ENCODE peak calls at places on chromosomes 12 and 14, in ten cellular contexts. P, F, Z, H, D, C, Y, O, J and A are unnamed samples.

GRCh38 chr12:128983371-128983770 is 130.1 kb downstream of the GLT1D1 start:
- DNase-seq in F (no peak), D (no peak), J (no peak), P (no peak), C (no peak), Z (no peak), H (no peak), O (no peak), Y (no peak), A (no peak)

GRCh38 chr14:71626281-71626835 is 305.9 kb upstream of the RGS6 start:
- DNase-seq in O (no peak), H (no peak), C (no peak), J (no peak), Y (peak), D (no peak), P (no peak), F (no peak), Z (no peak), A (no peak)

GRCh38 chr14:101028971-101029667 is 125.6 kb upstream of the RTL1 start:
- DNase-seq in D (no peak), Y (no peak), Z (no peak), J (no peak), C (no peak), O (peak), F (no peak), P (no peak), H (no peak), A (peak)

GRCh38 chr14:105087308-105087962 is 22.2 kb upstream of the GPR132 start:
- DNase-seq in D (no peak), Y (peak), P (peak), H (peak), F (peak), O (peak), Z (no peak), C (no peak), J (no peak), A (peak)

GRCh38 chr14:56341766-56342418 is 223.7 kb downstream of the PELI2 start:
- DNase-seq in P (peak), C (no peak), J (no peak), F (no peak), O (no peak), Y (peak), D (no peak), Z (no peak), H (no peak), A (no peak)

GRCh38 chr12:45914090-45914489 is 76.3 kb downstream of the SCAF11 start:
- DNase-seq in C (no peak), Z (no peak), H (peak), O (no peak), Y (peak), F (no peak), D (no peak), J (no peak), P (peak), A (no peak)

GRCh38 chr14:65287264-65288131 is 125.0 kb upstream of the FUT8 start:
- DNase-seq in D (no peak), Z (no peak), H (no peak), P (no peak), C (no peak), J (no peak), O (peak), F (no peak), Y (no peak), A (no peak)

GRCh38 chr12:108332791-108333382 is 6.2 kb downstream of the CMKLR1 start:
- DNase-seq in C (no peak), J (peak), O (peak), P (peak), F (no peak), D (no peak), Z (no peak), H (peak), Y (no peak), A (no peak)

GRCh38 chr12:30695327-30696102 is at the start of gene IPO8:
- DNase-seq in Y (peak), J (peak), P (peak), F (peak), C (peak), D (peak), O (peak), Z (peak), H (peak), A (peak)

GRCh38 chr14:102971314-102971713 is 48.9 kb downstream of the AMN start:
- DNase-seq in Z (no peak), J (no peak), P (no peak), O (peak), F (no peak), C (no peak), D (no peak), H (no peak), Y (no peak), A (no peak)

GRCh38 chr12:130185455-130186100 is 23.3 kb downstream of the FZD10 start:
- DNase-seq in P (no peak), O (no peak), H (no peak), F (no peak), Z (no peak), Y (no peak), D (no peak), C (no peak), J (no peak), A (no peak)

GRCh38 chr14:103099733-103100280 is 5.3 kb downstream of the EXOC3L4 start:
- DNase-seq in Y (no peak), Z (no peak), J (no peak), F (no peak), D (no peak), C (no peak), P (no peak), O (no peak), H (no peak), A (no peak)

GRCh38 chr12:8860165-8860961 is 37.9 kb downstream of the A2ML1 start:
- DNase-seq in Y (peak), F (peak), O (no peak), P (peak), D (peak), H (peak), C (peak), Z (no peak), J (peak), A (no peak)